ENCODE peak calls at places on chromosomes 4 and X, in six cellular contexts. R, K, V, Z, L and G are unnamed samples.

GRCh38 chrX:22272613-22273012 is at the start of gene CBLL2:
- ATAC-seq in R (no peak), K (no peak), V (no peak), Z (no peak), L (no peak), G (no peak)

GRCh38 chr4:86909540-86909939 is 17.3 kb upstream of the C4orf36 start:
- ATAC-seq in R (no peak), K (no peak), V (no peak), Z (no peak), L (no peak), G (no peak)

GRCh38 chr4:80112236-80112635 is 39.2 kb upstream of the ANTXR2 start:
- ATAC-seq in R (no peak), K (no peak), V (no peak), Z (peak), L (no peak), G (peak)

GRCh38 chrX:51866156-51866555 is 27.3 kb upstream of the MAGED1 start:
- ATAC-seq in R (no peak), K (no peak), V (no peak), Z (no peak), L (no peak), G (no peak)

GRCh38 chrX:65971151-65971550 is 68.7 kb downstream of the VSIG4 start:
- ATAC-seq in R (peak), K (no peak), V (no peak), Z (no peak), L (no peak), G (no peak)

GRCh38 chrX:40172169-40172979 is 74.6 kb upstream of the BCOR start:
- ATAC-seq in R (no peak), K (no peak), V (peak), Z (peak), L (no peak), G (peak)

GRCh38 chrX:44874481-44875184 is 1.6 kb downstream of the KDM6A start:
- ATAC-seq in R (no peak), K (no peak), V (peak), Z (no peak), L (no peak), G (no peak)

GRCh38 chrX:20315140-20315539 is 48.4 kb upstream of the RPS6KA3 start:
- ATAC-seq in R (no peak), K (no peak), V (no peak), Z (no peak), L (no peak), G (no peak)

GRCh38 chr4:7705062-7705461 is 234.6 kb downstream of the AFAP1 start:
- ATAC-seq in R (peak), K (peak), V (peak), Z (peak), L (peak), G (peak)

GRCh38 chr4:123535037-123535748 is 138.6 kb downstream of the SPRY1 start:
- ATAC-seq in R (no peak), K (no peak), V (no peak), Z (no peak), L (no peak), G (no peak)

GRCh38 chr4:38154251-38154650 is 194.1 kb downstream of the PTTG2 start:
- ATAC-seq in R (no peak), K (no peak), V (no peak), Z (no peak), L (no peak), G (no peak)

GRCh38 chrX:136731207-136731782 is 49.4 kb downstream of the ARHGEF6 start:
- ATAC-seq in R (no peak), K (no peak), V (no peak), Z (no peak), L (no peak), G (no peak)

GRCh38 chr4:4406455-4407298 is 19.8 kb downstream of the NSG1 start:
- ATAC-seq in R (peak), K (no peak), V (peak), Z (no peak), L (peak), G (no peak)

GRCh38 chr4:152780267-152780811 is 585 bp downstream of the ARFIP1 start:
- ATAC-seq in R (peak), K (peak), V (peak), Z (peak), L (peak), G (no peak)

GRCh38 chr4:61200991-61201526 is 933 bp downstream of the ADGRL3 start:
- ATAC-seq in R (peak), K (no peak), V (peak), Z (peak), L (peak), G (no peak)

GRCh38 chr4:61199869-61200194 is 294 bp upstream of the ADGRL3 start:
- ATAC-seq in R (no peak), K (no peak), V (peak), Z (no peak), L (no peak), G (no peak)

GRCh38 chr4:61202100-61202637 is 2.0 kb downstream of the ADGRL3 start:
- ATAC-seq in R (peak), K (no peak), V (peak), Z (peak), L (no peak), G (peak)

GRCh38 chr4:61201562-61202099 is 1.5 kb downstream of the ADGRL3 start:
- ATAC-seq in R (peak), K (no peak), V (peak), Z (peak), L (no peak), G (peak)

DNA sequence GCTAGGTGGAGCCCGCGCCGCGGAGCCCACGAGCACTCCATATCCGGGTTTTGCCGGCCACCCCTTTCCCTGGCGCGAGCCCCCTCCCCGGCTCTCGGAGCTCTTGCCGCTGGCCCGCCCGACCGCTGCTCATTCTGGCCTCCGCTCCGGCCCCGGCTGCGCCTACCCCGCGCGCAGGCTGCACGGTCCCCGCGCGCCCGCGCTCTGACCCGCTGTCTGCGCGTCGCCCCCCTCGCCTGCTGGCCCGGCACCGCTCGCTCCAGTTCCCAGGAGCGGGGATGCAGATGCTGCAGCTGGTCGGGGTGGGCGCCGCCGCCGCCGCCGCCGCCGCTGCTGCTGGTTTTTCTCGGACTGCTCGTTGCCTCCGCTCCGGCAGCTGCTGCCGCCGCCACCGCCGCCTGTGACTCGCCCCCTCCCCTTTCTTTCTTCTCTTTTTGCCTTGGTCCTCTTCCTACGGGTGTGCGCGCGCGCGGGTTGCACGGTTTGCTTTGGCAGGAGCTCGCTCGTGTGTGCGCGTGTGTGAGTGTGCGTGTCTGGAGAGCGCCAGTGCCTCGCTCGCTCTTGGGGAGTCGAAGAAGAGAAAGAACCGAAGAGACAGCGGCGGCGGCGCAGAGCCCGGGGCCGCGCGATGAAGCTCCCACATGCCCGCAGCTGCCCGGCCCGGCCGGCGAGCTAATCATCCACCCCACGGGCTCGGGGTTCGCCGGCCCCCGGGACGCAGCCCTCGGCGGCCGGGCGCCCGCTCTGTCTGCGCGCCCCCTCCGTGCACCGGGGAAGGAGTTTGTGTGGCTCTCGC is at the start of gene ADGRL3:
- ATAC-seq in R (peak), K (no peak), V (peak), Z (peak), L (peak), G (peak)
- TF ChIP-seq POLR2AphosphoS5 in R (peak), K (no peak), V (no peak), Z (no peak), L (no peak), G (no peak)

DNA sequence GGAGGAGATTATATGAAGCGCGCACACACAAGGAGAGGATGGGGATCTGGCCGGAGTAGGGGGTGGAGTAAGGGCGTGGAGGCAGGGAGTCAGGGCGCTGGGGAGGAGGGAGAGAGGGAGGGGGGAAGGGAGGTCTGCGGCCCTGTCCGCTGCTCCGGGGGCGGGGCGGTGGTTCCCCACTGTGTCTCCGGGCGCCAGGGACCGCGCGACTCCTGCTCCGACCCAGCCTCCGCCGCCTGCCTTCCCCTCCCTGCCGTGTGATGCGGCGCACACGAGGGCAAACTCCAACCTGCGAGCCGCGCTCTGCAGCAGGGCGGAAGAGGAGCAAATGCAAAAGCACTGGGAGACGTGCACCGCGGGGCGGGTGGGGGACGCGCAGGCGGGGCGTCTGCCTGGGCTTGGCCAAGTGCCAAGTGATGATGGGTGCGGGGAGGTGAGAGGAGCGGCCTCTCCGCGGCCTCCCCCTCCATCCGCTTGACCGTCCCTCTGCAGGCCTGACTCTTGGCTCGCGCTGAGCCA is at the start of gene DCHS2:
- ATAC-seq in R (peak), K (no peak), V (peak), Z (peak), L (peak), G (peak)
- H3K4me3 ChIP-seq in R (peak), K (no peak), V (peak), Z (no peak), L (peak), G (peak)

DNA sequence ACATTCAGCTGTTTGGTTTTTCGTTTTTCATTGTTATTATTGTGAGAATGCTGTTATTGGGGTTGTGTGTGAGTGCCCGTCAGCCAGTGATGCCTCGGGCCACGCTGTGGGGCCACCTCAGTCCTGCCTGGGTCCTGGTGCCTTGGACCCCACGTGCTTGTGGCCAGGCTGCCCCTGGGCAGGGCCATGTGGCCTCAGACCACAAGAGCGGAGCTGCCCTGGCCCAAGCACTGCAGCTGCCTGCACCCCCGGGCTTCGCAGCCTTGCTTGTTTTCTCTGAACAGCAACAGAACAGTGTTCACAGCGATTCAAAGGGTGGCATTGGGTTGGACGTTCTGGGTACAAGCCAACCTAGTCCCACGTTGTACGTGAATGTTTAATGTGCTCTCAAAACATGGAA is 56.9 kb downstream of the CPLX1 start:
- ATAC-seq in R (no peak), K (no peak), V (peak), Z (no peak), L (no peak), G (no peak)
- TF ChIP-seq POLR2AphosphoS5 in R (no peak), K (no peak), V (no peak), Z (no peak), L (no peak), G (no peak)

DNA sequence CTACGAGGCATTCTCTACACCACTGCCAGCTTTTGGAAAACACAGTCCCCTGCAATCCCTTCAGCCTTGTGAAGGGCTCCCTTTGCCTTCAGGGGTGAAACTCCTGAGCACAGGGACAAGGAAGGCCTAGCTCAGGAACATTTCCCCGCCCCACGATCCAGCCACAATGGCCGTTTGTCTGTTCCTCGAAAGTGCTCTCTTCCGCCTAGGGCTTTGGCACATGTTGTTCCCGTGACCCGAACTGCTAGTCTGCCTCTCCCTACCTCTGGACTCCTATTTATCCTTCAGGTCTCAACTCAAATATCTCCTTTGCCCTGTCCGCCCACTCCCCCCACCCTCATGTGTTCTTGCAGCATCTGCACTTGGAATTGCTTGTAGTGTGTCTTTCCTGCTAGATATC is 12.1 kb downstream of the FGD1 start:
- ATAC-seq in R (no peak), K (no peak), V (peak), Z (no peak), L (peak), G (no peak)
- H3K4me3 ChIP-seq in R (peak), K (no peak), V (no peak), Z (no peak), L (no peak), G (peak)

DNA sequence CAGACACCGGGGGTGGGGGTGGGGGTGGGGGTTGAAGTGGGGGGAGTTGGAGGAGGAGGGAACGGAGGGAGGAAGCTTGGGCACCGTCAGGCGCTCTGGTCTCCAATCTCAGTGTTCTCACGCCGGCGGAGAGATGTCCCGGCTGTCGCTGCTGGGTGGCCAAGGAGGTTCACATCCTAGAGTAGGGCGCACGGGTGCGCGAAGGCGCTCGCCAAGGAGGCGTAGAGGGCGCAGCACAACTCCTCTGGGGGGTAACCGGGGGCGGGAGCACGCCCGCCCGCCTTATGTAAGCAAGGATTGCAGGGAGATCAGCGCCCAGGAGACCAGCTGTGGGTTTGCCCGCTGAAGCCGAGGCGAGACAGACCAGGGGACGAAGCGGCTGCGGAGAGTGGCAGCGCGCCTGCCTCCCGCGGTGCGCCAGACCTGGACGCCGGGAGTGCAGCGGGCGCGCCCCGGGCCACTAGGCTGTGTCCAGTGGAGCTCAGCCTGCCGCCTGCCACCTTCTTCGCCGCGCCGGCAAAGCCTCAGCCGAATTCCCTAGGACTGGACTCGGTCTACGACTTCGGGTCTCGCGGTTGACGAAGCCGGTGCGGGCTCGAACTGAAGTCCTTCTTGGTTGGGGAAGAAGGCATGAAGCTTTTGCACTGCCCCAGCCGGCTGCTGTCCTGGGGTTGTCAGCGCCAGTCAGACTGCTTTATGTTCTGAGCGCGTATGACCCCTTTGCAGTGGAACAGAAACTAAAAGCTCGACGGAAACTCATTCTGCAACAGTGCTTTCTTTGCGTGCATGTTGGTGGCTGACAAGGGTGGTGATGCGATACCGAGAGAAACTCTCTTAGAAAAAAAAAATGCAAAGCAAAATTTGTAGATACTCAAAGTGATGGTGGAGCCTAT is 719 bp upstream of the UNC5C start:
- ATAC-seq in R (peak), K (no peak), V (peak), Z (peak), L (peak), G (peak)
- TF ChIP-seq POLR2AphosphoS5 in R (no peak), K (no peak), V (no peak), Z (no peak), L (no peak), G (no peak)

GRCh38 chr4:1154126-1154522 is 18.3 kb downstream of the SPON2 start:
- ATAC-seq in R (no peak), K (no peak), V (no peak), Z (no peak), L (no peak), G (no peak)
- H3K4me3 ChIP-seq in R (no peak), K (no peak), V (no peak), Z (no peak), L (no peak), G (no peak)

GRCh38 chr4:119028296-119028695 is 107.3 kb upstream of the MYOZ2 start:
- ATAC-seq in R (no peak), K (no peak), V (no peak), Z (no peak), L (no peak), G (no peak)
- TF ChIP-seq POLR2AphosphoS5 in R (no peak), K (no peak), V (no peak), Z (no peak), L (no peak), G (peak)

DNA sequence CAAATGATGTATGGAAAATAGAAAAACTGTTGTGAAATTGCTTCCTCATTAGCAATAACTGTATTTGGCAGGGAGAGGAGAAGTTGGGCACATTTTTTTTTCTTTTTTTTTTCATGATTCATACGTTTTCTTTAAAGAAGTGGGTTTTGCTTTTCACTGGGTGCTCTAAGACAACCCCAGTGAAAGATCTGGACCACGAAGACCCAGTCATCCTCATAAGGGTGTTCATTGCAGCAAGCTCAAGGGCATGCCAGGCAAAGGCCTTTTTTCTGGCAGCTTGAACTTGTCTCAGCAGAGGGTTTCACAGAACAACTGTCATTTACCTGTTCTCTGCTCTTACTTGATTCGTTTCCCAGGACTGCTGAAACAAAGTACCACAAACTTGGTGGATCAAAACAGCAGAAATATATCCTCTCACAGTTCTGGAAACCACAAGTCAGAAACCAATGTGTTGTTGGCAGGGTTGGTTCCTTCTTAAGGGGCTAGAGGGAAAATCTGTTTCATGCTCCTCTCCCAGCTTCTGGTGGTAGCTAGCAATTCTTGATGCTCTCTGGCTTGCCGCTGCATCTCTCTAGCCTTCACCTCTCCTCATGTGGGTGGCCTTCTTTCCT is 4.5 kb downstream of the TLR8 start:
- ATAC-seq in R (no peak), K (no peak), V (no peak), Z (no peak), L (no peak), G (no peak)
- H3K4me3 ChIP-seq in R (no peak), K (no peak), V (no peak), Z (no peak), L (no peak), G (no peak)

GRCh38 chrX:79146552-79147390 is 2.3 kb downstream of the GPR174 start:
- ATAC-seq in R (no peak), K (no peak), V (no peak), Z (no peak), L (no peak), G (no peak)
- TF ChIP-seq POLR2AphosphoS5 in R (no peak), K (no peak), V (no peak), Z (no peak), L (no peak), G (no peak)

GRCh38 chr4:85776579-85776978 is 301.6 kb downstream of the ARHGAP24 start:
- ATAC-seq in R (no peak), K (no peak), V (no peak), Z (no peak), L (no peak), G (no peak)

GRCh38 chr4:85778809-85779124 is 303.8 kb downstream of the ARHGAP24 start:
- ATAC-seq in R (no peak), K (no peak), V (no peak), Z (peak), L (no peak), G (peak)

GRCh38 chr4:85780664-85781063 is 305.7 kb downstream of the ARHGAP24 start:
- ATAC-seq in R (no peak), K (no peak), V (no peak), Z (peak), L (no peak), G (peak)

GRCh38 chr4:85777908-85778808 is 303.2 kb downstream of the ARHGAP24 start:
- ATAC-seq in R (no peak), K (no peak), V (no peak), Z (peak), L (no peak), G (peak)

GRCh38 chr4:85779165-85779564 is 304.2 kb downstream of the ARHGAP24 start:
- ATAC-seq in R (no peak), K (no peak), V (no peak), Z (peak), L (no peak), G (no peak)
- H3K4me3 ChIP-seq in R (no peak), K (no peak), V (no peak), Z (no peak), L (no peak), G (peak)